ENCODE peak calls at places on chromosomes 5 and 9, in eight cellular contexts. D is activated CD4-positive, alpha-beta memory T cell treated with anti-CD3 and anti-CD28 coated beads, Interleukin-2, amount 10 ng/mL, durations not matched to agents 7 days and 5 days; V is AG04450; L is occipital lobe; H is left ventricle myocardium inferior; F is GOT3; E is heart left ventricle; N is iPS DF 6.9. S is an unnamed sample.

GRCh38 chr5:39132792-39133191 is 58.6 kb upstream of the RICTOR start:
- DNase-seq in D (no peak), V (no peak), L (no peak), H (no peak), F (no peak), E (no peak), N (no peak), S (no peak)

GRCh38 chr9:32741706-32742105 is 41.6 kb upstream of the TMEM215 start:
- DNase-seq in D (no peak), V (no peak), L (no peak), H (no peak), F (no peak), E (no peak), N (no peak), S (no peak)

GRCh38 chr9:86713970-86714369 is 233.3 kb downstream of the GAS1 start:
- DNase-seq in D (no peak), V (no peak), L (no peak), H (no peak), F (no peak), E (no peak), N (no peak), S (no peak)

GRCh38 chr5:17212210-17212609 is 5.2 kb upstream of the BASP1 start:
- DNase-seq in D (no peak), V (no peak), L (no peak), H (no peak), F (no peak), E (no peak), N (no peak), S (no peak)

GRCh38 chr5:33489481-33490067 is 48.8 kb downstream of the TARS1 start:
- DNase-seq in D (no peak), V (no peak), L (no peak), H (no peak), F (no peak), E (no peak), N (no peak), S (no peak)

GRCh38 chr9:105067895-105068580 is 140.1 kb upstream of the ABCA1 start:
- DNase-seq in D (no peak), V (no peak), L (no peak), H (no peak), F (no peak), E (no peak), N (no peak), S (no peak)

GRCh38 chr9:114227288-114228033 is 72.1 kb downstream of the COL27A1 start:
- DNase-seq in D (no peak), V (no peak), L (no peak), H (no peak), F (no peak), E (no peak), N (no peak), S (no peak)

GRCh38 chr9:138024131-138024530 is 146.5 kb downstream of the CACNA1B start:
- DNase-seq in D (no peak), V (no peak), L (no peak), H (no peak), F (no peak), E (no peak), N (no peak), S (no peak)

GRCh38 chr9:111891910-111892499 is 4.6 kb upstream of the UGCG start:
- DNase-seq in D (no peak), V (no peak), L (no peak), H (no peak), F (no peak), E (no peak), N (no peak), S (no peak)

GRCh38 chr9:83220737-83221136 is 157.8 kb upstream of the RASEF start:
- DNase-seq in D (no peak), V (no peak), L (no peak), H (no peak), F (no peak), E (no peak), N (no peak), S (no peak)

GRCh38 chr9:93471135-93471534 is 17.8 kb upstream of the FAM120AOS start:
- DNase-seq in D (no peak), V (no peak), L (no peak), H (no peak), F (no peak), E (no peak), N (no peak), S (no peak)

GRCh38 chr5:62562867-62563266 is 15.8 kb upstream of the LRRC70 start:
- DNase-seq in D (no peak), V (no peak), L (no peak), H (no peak), F (no peak), E (no peak), N (no peak), S (no peak)

GRCh38 chr5:98816574-98817222 is 43.2 kb downstream of the RGMB start:
- DNase-seq in D (no peak), V (no peak), L (no peak), H (no peak), F (no peak), E (no peak), N (no peak), S (no peak)

GRCh38 chr5:127061537-127061936 is 11.8 kb downstream of the C5orf63 start:
- DNase-seq in D (no peak), V (no peak), L (no peak), H (no peak), F (no peak), E (no peak), N (no peak), S (no peak)

GRCh38 chr5:77635617-77636422 is 2.7 kb downstream of the OTP start:
- DNase-seq in D (no peak), V (no peak), L (no peak), H (no peak), F (no peak), E (no peak), N (no peak), S (no peak)

GRCh38 chr9:16294371-16294770 is 576.1 kb downstream of the BNC2 start:
- DNase-seq in D (no peak), V (no peak), L (no peak), H (no peak), F (no peak), E (no peak), N (no peak), S (no peak)

GRCh38 chr5:131206772-131207171 is 36.0 kb downstream of the LYRM7 start:
- DNase-seq in D (no peak), V (no peak), L (no peak), H (no peak), F (no peak), E (no peak), N (no peak), S (no peak)